ENCODE peak calls at places on chromosomes 16 and 17, in five cellular contexts. O is Caki2; J is RWPE1; D is astrocyte of the spinal cord; B is stimulated activated CD4-positive, alpha-beta T cell treated with anti-CD3 and anti-CD28 coated beads, Interleukin-4, amount 100 ng/mL, for 24 hours. Q is an unnamed sample.
A peak's percentile ranks its signal among the peaks of the same experiment; 100 is the strongest.

GRCh38 chr17:27762527-27763305 is 37.6 kb downstream of the NOS2 start:
- DNase-seq in O (peak; percentile 54), J (no peak), D (peak; percentile 18), B (no peak), Q (no peak)

GRCh38 chr16:3149630-3150345 is 15.0 kb downstream of the ZNF213 start:
- DNase-seq in O (peak; percentile 80), J (peak; percentile 61), D (peak; percentile 60), B (peak; percentile 57), Q (peak; percentile 29)

GRCh38 chr16:24984903-24985675 is 30.1 kb downstream of the ARHGAP17 start:
- DNase-seq in O (no peak), J (no peak), D (no peak), B (no peak), Q (no peak)

GRCh38 chr16:2076072-2076865 is 28.5 kb downstream of the TSC2 start:
- DNase-seq in O (no peak), J (no peak), D (no peak), B (no peak), Q (no peak)

GRCh38 chr17:27793168-27793905 is 7.0 kb downstream of the NOS2 start:
- DNase-seq in O (no peak), J (no peak), D (no peak), B (no peak), Q (peak; percentile 53)

GRCh38 chr17:40525294-40525693 is 23.9 kb upstream of the TNS4 start:
- DNase-seq in O (no peak), J (no peak), D (no peak), B (no peak), Q (no peak)

GRCh38 chr17:74443516-74444296 is 11.8 kb downstream of the GPRC5C start:
- DNase-seq in O (no peak), J (no peak), D (no peak), B (no peak), Q (no peak)

GRCh38 chr17:5097101-5097834 is 14.4 kb downstream of the ZNF232 start:
- DNase-seq in O (no peak), J (no peak), D (no peak), B (no peak), Q (no peak)

GRCh38 chr17:73203135-73203787 is 10.4 kb downstream of the COG1 start:
- DNase-seq in O (no peak), J (no peak), D (no peak), B (no peak), Q (no peak)

GRCh38 chr16:83305092-83305491 is 502.7 kb upstream of the HSBP1 start:
- DNase-seq in O (no peak), J (peak; percentile 16), D (peak; percentile 78), B (no peak), Q (peak; percentile 67)

GRCh38 chr16:73572135-73572534 is 524.2 kb upstream of the ZFHX3 start:
- DNase-seq in O (peak; percentile 52), J (no peak), D (no peak), B (no peak), Q (no peak)

GRCh38 chr17:7997186-7997585 is 5.2 kb upstream of the GUCY2D start:
- DNase-seq in O (no peak), J (no peak), D (peak; percentile 36), B (peak; percentile 27), Q (no peak)